ENCODE peak calls at places on chromosomes 7 and 10, in ten cellular contexts. H is ascending aorta; Q is neuronal stem cell; M is CD8-positive, alpha-beta T cell; E is thoracic aorta; X is mammary epithelial cell; Y is brain microvascular endothelial cell; A is WERI-Rb-1; P is pancreas; W is heart right ventricle. B is an unnamed sample. For H3K27me3 and H3K36me3, the result is how much of the 10 kb centered on the place peaks cover.

GRCh38 chr7:151166629-151167196 is 781 bp downstream of the GBX1 start:
- DNase-seq in M (no peak), Y (no peak), W (no peak), P (no peak), H (no peak), A (no peak), X (no peak), Q (peak), E (no peak), B (no peak)

GRCh38 chr7:139651308-139651707 is 126.5 kb downstream of the HIPK2 start:
- DNase-seq in Q (no peak), P (no peak), W (no peak), E (no peak), M (no peak), A (no peak), X (peak), Y (no peak), H (no peak), B (no peak)

GRCh38 chr10:11176746-11177145 is 159.1 kb downstream of the CELF2 start:
- DNase-seq in A (no peak), X (no peak), M (peak), E (no peak), W (no peak), Y (no peak), Q (no peak), H (no peak), P (no peak), B (no peak)

GRCh38 chr7:37669818-37670217 is 13.7 kb upstream of the GPR141 start:
- DNase-seq in A (no peak), Q (no peak), H (no peak), M (no peak), P (no peak), Y (no peak), E (no peak), X (no peak), W (no peak), B (no peak)

GRCh38 chr7:140384894-140385650 is 13.3 kb downstream of the SLC37A3 start:
- DNase-seq in A (no peak), H (no peak), P (no peak), M (no peak), W (no peak), E (no peak), Y (no peak), X (no peak), Q (no peak), B (no peak)

GRCh38 chr10:17200885-17201164 is 647 bp downstream of the TRDMT1 start:
- DNase-seq in X (peak), P (peak), W (no peak), E (no peak), Y (peak), A (peak), H (no peak), M (peak), Q (no peak), B (no peak)

GRCh38 chr7:16619979-16620408 is 25.6 kb downstream of the ANKMY2 start:
- DNase-seq in M (no peak), E (no peak), Q (no peak), P (no peak), A (no peak), H (no peak), Y (no peak), X (no peak), W (no peak), B (no peak)

GRCh38 chr7:149887311-149887710 is 13.5 kb downstream of the ATP6V0E2 start:
- DNase-seq in Y (no peak), X (no peak), Q (no peak), P (no peak), W (no peak), M (no peak), A (no peak), H (no peak), E (no peak), B (no peak)

GRCh38 chr7:157276731-157277562 is 59.9 kb upstream of the DNAJB6 start:
- DNase-seq in Y (peak), M (no peak), E (no peak), X (no peak), W (no peak), Q (no peak), A (no peak), H (no peak), P (no peak), B (no peak)

GRCh38 chr7:100396421-100396982 is 23.2 kb downstream of the PILRA start:
- DNase-seq in Q (no peak), W (no peak), Y (no peak), A (no peak), H (no peak), P (no peak), M (peak), X (no peak), E (no peak), B (no peak)

GRCh38 chr10:102347236-102347828 is 48.2 kb upstream of the NFKB2 start:
- DNase-seq in P (peak), E (no peak), X (peak), H (no peak), M (no peak), Q (peak), W (peak), Y (peak), A (peak), B (peak)

GRCh38 chr7:45983720-45984032 is 62.6 kb upstream of the IGFBP3 start:
- DNase-seq in Y (no peak), W (peak), E (no peak), Q (no peak), A (no peak), H (no peak), X (no peak), P (no peak), M (no peak), B (no peak)

GRCh38 chr10:101257121-101257890 is 28.0 kb upstream of the LBX1 start:
- DNase-seq in A (no peak), P (no peak), X (no peak), M (no peak), W (no peak), H (no peak), Q (no peak), E (no peak), Y (no peak), B (no peak)
- H3K27me3 ChIP-seq in A (under half), P (under half), X (under half), M (under half), W (under half), H (under half), Q (under half), E (under half), Y (under half), B (under half)

DNA sequence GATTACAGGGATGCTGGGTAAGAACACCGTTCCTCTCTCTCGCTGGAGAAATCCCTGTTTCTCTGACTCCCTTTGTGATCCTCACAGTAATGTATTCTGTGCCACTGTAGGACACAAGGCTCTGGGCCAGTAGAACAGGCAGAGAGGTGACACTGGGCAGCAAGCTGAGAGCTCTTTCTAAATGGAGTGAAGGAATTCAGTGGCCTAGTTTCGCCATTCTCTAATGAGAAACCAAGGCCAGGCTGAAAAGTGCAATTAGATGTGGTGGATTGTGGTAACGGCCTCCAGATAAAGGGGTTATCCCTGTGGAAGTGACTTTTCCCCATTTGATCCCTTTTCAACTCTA is 12.8 kb downstream of the KCTD7 start:
- DNase-seq in X (no peak), Q (no peak), E (no peak), Y (no peak), W (no peak), M (no peak), A (no peak), P (no peak), H (no peak), B (no peak)
- H3K36me3 ChIP-seq in X (under half), Q (under half), E (under half), Y (half or more), W (under half), M (half or more), A (under half), P (under half), H (half or more), B (under half)

GRCh38 chr7:108263364-108263951 is 133.3 kb upstream of the LAMB4 start:
- DNase-seq in W (no peak), H (no peak), M (no peak), Y (no peak), E (no peak), X (no peak), P (no peak), A (no peak), Q (no peak), B (no peak)
- H3K27ac ChIP-seq in W (no peak), H (no peak), M (no peak), Y (no peak), E (no peak), X (no peak), P (no peak), A (no peak), Q (no peak), B (no peak)

GRCh38 chr7:27095897-27096755 is at the start of gene HOXA1:
- DNase-seq in P (no peak), Q (peak), W (no peak), Y (no peak), E (no peak), H (peak), A (peak), M (peak), X (peak), B (no peak)
- H3K27me3 ChIP-seq in P (under half), Q (half or more), W (half or more), Y (half or more), E (under half), H (under half), A (half or more), M (under half), X (under half), B (half or more)

GRCh38 chr10:34739915-34740314 is 75.2 kb downstream of the PARD3 start:
- DNase-seq in Q (peak), Y (peak), P (peak), W (peak), X (peak), M (no peak), E (no peak), H (no peak), A (peak), B (peak)
- H3K36me3 ChIP-seq in Q (under half), Y (under half), P (under half), W (under half), X (under half), M (under half), E (under half), H (under half), A (under half), B (under half)

GRCh38 chr10:30313579-30314376 is 35.3 kb downstream of the MTPAP start:
- DNase-seq in A (no peak), H (no peak), Y (no peak), W (no peak), P (no peak), X (no peak), M (no peak), Q (no peak), E (no peak), B (no peak)
- H3K27ac ChIP-seq in A (no peak), H (no peak), Y (no peak), W (no peak), P (no peak), X (no peak), M (no peak), Q (no peak), E (no peak), B (no peak)

GRCh38 chr10:99236627-99237309 is 1.1 kb upstream of the HPSE2 start:
- DNase-seq in Q (no peak), X (no peak), W (no peak), P (no peak), A (no peak), H (no peak), E (no peak), M (no peak), Y (no peak), B (no peak)
- H3K27me3 ChIP-seq in Q (half or more), X (under half), W (half or more), P (under half), A (half or more), H (under half), E (under half), M (under half), Y (half or more), B (under half)

GRCh38 chr10:79610601-79611191 is at the start of gene SFTPA1:
- DNase-seq in A (no peak), P (no peak), Y (no peak), X (no peak), Q (no peak), W (no peak), E (no peak), H (no peak), M (no peak), B (no peak)

GRCh38 chr10:79604294-79604693 is 6.4 kb upstream of the SFTPA1 start:
- DNase-seq in Y (no peak), W (no peak), Q (no peak), E (no peak), M (no peak), X (no peak), H (no peak), P (no peak), A (no peak), B (no peak)

GRCh38 chr10:79605308-79605707 is 5.4 kb upstream of the SFTPA1 start:
- DNase-seq in P (no peak), Q (no peak), H (no peak), W (no peak), A (no peak), E (no peak), M (no peak), Y (no peak), X (no peak), B (no peak)

GRCh38 chr10:79602953-79603352 is 7.8 kb upstream of the SFTPA1 start:
- DNase-seq in Y (no peak), X (no peak), E (no peak), W (no peak), A (no peak), H (no peak), M (no peak), P (no peak), Q (no peak), B (no peak)

GRCh38 chr10:79608505-79609375 is 2.0 kb upstream of the SFTPA1 start:
- DNase-seq in P (peak), M (no peak), Q (peak), W (peak), A (peak), E (no peak), X (no peak), H (no peak), Y (no peak), B (peak)
- H3K36me3 ChIP-seq in P (under half), M (under half), Q (under half), W (under half), A (under half), E (under half), X (under half), H (under half), Y (under half), B (under half)

DNA sequence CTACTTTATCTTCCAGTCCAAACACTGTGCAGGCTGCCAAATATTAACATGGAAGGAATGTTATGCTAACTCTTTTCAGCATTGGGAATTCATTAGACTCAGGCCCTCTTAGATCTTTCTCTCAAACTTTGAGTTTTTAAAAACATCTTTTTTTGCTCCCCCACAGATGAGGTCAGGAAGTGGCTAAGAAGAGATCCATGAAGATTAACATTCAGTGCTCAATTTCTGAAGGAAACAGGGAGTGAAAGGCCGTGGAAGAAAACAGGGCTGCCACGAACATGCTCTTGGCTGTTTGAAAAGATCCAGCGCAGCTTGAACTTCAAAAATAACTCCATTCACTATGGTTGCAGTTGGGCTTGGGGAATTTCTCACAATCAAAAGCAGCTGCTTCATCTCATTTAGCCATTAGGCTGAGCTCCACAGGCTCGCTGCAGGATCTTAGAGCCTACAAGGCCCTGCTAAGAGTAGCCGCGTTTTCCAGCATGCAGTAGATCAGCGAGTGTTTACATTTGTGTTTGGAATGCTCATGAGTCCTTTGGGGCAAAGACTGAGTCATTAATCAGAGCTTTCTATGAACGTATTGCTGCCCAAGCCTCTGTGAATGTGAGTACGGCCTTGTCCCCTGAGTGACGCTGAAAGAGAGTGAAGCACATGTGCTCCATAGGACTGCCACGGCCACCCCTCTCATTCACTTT is 41.2 kb upstream of the TNS3 start:
- DNase-seq in E (no peak), Y (peak), P (no peak), A (no peak), X (no peak), M (no peak), H (no peak), Q (no peak), W (no peak), B (no peak)
- H3K27ac ChIP-seq in E (peak), Y (peak), P (no peak), A (no peak), X (no peak), M (no peak), H (peak), Q (no peak), W (peak), B (no peak)

GRCh38 chr7:127252736-127253288 is at the start of gene GRM8:
- DNase-seq in E (peak), M (no peak), P (peak), Y (peak), Q (peak), X (peak), A (peak), H (no peak), W (peak), B (no peak)
- H3K27me3 ChIP-seq in E (under half), M (under half), P (under half), Y (under half), Q (half or more), X (under half), A (under half), H (under half), W (half or more), B (under half)